ENCODE peak calls at places on chromosomes 2 and 18, in eight cellular contexts. I, W, D, Y, U, J, R and B are unnamed samples.

GRCh38 chr18:9365406-9365805 is 30.8 kb downstream of the TWSG1 start:
- DNase-seq in D (no peak), R (peak; percentile 36), W (no peak), J (no peak), I (no peak), Y (no peak), U (peak; percentile 36), B (peak; percentile 61)

GRCh38 chr2:177316756-177317155 is 52.2 kb upstream of the NFE2L2 start:
- DNase-seq in R (no peak), D (no peak), I (no peak), U (no peak), J (no peak), Y (no peak), W (no peak), B (no peak)

GRCh38 chr18:47996091-47996541 is 65.7 kb upstream of the SMAD2 start:
- DNase-seq in U (no peak), J (no peak), Y (no peak), W (no peak), D (no peak), I (no peak), R (no peak), B (no peak)

GRCh38 chr18:63897072-63897471 is 9.6 kb downstream of the SERPINB2 start:
- DNase-seq in U (no peak), D (no peak), I (no peak), J (no peak), W (no peak), R (no peak), Y (no peak), B (no peak)

GRCh38 chr2:105576440-105577241 is 168.1 kb upstream of the NCK2 start:
- DNase-seq in I (no peak), R (peak; percentile 48), W (peak; percentile 24), D (peak; percentile 69), Y (peak; percentile 58), U (peak; percentile 39), J (peak; percentile 39), B (peak; percentile 42)

GRCh38 chr2:6748399-6748798 is 117.3 kb downstream of the CMPK2 start:
- DNase-seq in D (no peak), J (no peak), R (no peak), Y (no peak), W (no peak), I (no peak), U (no peak), B (no peak)

GRCh38 chr2:109511168-109511567 is 102.6 kb downstream of the SEPTIN10 start:
- DNase-seq in J (no peak), D (no peak), Y (no peak), I (no peak), U (no peak), W (no peak), R (no peak), B (no peak)

GRCh38 chr2:223712642-223713041 is 110.5 kb upstream of the SCG2 start:
- DNase-seq in R (no peak), U (no peak), J (no peak), D (no peak), I (no peak), W (no peak), Y (no peak), B (no peak)

GRCh38 chr2:233331536-233331935 is 22.8 kb upstream of the DGKD start:
- DNase-seq in J (no peak), Y (no peak), W (no peak), U (no peak), R (no peak), D (no peak), I (peak; percentile 69), B (no peak)

GRCh38 chr18:45521151-45521550 is 94.1 kb upstream of the SLC14A2 start:
- DNase-seq in R (peak; percentile 86), Y (no peak), W (no peak), D (no peak), J (no peak), I (no peak), U (peak; percentile 94), B (peak; percentile 67)

GRCh38 chr2:226079677-226080076 is 680.2 kb downstream of the NYAP2 start:
- DNase-seq in I (no peak), Y (no peak), D (peak; percentile 32), J (no peak), U (peak; percentile 99), R (peak; percentile 96), W (peak; percentile 29), B (peak; percentile 98)

GRCh38 chr18:66825347-66825746 is 221.5 kb upstream of the CDH19 start:
- DNase-seq in I (no peak), R (no peak), Y (no peak), U (no peak), J (no peak), D (no peak), W (no peak), B (no peak)

GRCh38 chr2:235244497-235245215 is 249.2 kb upstream of the AGAP1 start:
- DNase-seq in Y (no peak), W (no peak), D (no peak), I (no peak), R (peak; percentile 45), U (peak; percentile 63), J (no peak), B (peak; percentile 15)

GRCh38 chr2:222978850-222979249 is 73.1 kb upstream of the KCNE4 start:
- DNase-seq in Y (no peak), I (no peak), J (no peak), U (no peak), D (no peak), W (no peak), R (no peak), B (no peak)

GRCh38 chr2:106584304-106584954 is 97.3 kb downstream of the CD8B2 start:
- DNase-seq in I (no peak), R (no peak), D (no peak), Y (no peak), J (peak; percentile 56), W (no peak), U (no peak), B (no peak)

GRCh38 chr2:190765386-190766173 is 115.0 kb upstream of the GLS start:
- DNase-seq in U (peak; percentile 96), Y (no peak), D (peak; percentile 65), W (peak; percentile 10), J (no peak), R (peak; percentile 63), I (no peak), B (peak; percentile 89)

GRCh38 chr2:56132138-56132537 is 51.7 kb upstream of the CCDC85A start:
- DNase-seq in R (peak; percentile 52), Y (no peak), U (peak; percentile 19), I (no peak), W (no peak), D (peak; percentile 42), J (no peak), B (peak; percentile 47)

GRCh38 chr2:231922311-231922710 is 3.9 kb downstream of the NPPC start:
- DNase-seq in U (no peak), D (no peak), J (no peak), R (no peak), I (peak; percentile 44), Y (no peak), W (no peak), B (no peak)

GRCh38 chr2:154013514-154013913 is 141.8 kb downstream of the GALNT13 start:
- DNase-seq in R (no peak), J (no peak), Y (no peak), U (no peak), I (no peak), D (no peak), W (no peak), B (no peak)

GRCh38 chr2:39875182-39875913 is 96.3 kb upstream of the THUMPD2 start:
- DNase-seq in I (no peak), U (peak; percentile 94), W (peak; percentile 79), D (peak; percentile 21), J (no peak), Y (peak; percentile 56), R (peak; percentile 94), B (peak; percentile 97)

GRCh38 chr18:62715829-62716678 is 713 bp downstream of the PHLPP1 start:
- DNase-seq in R (peak; percentile 68), Y (peak; percentile 76), I (peak; percentile 81), U (peak; percentile 42), J (peak; percentile 49), W (no peak), D (peak; percentile 49), B (peak; percentile 59)

DNA sequence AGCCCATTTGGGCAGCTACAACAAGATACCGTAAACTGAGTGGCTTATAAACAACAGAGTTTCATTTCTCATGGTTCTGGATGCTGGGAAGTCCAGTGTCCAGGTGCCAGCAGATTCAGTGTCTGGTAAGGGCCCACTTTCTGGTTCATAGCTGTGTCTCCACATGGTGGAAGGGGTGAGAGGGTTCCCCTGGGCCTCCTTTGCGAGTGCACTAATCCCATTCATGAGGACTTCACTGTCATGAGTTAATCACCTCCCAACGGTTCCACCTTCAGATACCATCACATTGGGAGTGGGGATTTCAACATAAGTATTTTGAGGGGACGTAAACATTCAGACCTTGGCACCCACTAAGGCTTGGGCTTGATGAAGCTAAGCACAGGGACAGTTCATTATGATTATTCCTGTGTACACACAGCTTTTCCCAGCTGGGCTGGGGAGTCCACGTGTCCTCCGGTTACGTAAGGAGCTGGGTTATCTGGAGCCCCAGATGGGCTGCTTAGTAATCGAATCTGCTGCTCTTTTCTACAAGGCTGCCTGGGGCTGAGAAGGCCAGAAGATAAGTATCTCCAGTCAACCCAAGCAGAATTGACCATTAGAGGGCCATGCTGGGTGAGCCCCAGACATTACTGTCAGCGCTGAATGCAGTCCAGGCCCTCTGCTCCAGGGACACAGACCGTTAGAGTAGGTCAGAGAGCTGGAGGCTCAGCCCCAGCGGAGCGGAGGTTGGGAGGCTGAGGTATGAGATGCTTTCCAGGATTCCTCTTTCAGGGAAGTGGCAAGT is 42.7 kb downstream of the EPAS1 start:
- DNase-seq in Y (peak; percentile 71), D (no peak), U (no peak), J (no peak), W (no peak), I (peak; percentile 75), R (no peak), B (peak; percentile 73)
- TF ChIP-seq CTCF in Y (no peak), D (no peak), U (no peak), J (no peak), W (no peak), I (no peak), R (no peak), B (no peak)

GRCh38 chr2:64770781-64771334 is 117.1 kb upstream of the SERTAD2 start:
- DNase-seq in U (peak; percentile 89), Y (peak; percentile 67), J (no peak), I (peak; percentile 51), R (peak; percentile 90), W (peak; percentile 72), D (peak; percentile 72), B (peak; percentile 97)
- TF ChIP-seq CTCF in U (no peak), Y (no peak), J (no peak), I (no peak), R (no peak), W (no peak), D (no peak), B (peak; percentile 18)

DNA sequence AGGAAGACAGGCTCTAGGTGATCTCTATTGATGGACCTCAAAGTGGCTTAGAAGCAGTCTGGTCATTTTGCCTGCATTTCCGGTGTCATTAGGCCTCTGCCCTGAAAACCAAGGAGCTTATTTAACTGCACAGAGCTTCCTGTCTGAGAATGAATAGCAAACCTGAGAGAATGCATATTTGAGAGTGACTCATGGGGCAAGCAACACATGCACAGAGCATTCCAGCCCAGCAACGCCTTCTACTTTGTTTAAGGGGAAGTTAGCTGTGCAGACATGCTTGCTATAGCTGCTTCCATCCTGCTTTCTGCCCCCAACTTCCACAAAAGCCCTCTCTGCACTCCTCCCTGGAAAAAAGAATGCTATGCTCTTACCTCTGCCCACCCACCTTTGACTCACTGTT is 232.8 kb downstream of the GRB14 start:
- DNase-seq in U (peak; percentile 92), I (no peak), R (peak; percentile 85), Y (no peak), D (peak; percentile 68), J (peak; percentile 28), W (peak; percentile 7), B (peak; percentile 63)
- TF ChIP-seq CTCF in U (no peak), I (no peak), R (no peak), Y (no peak), D (no peak), J (no peak), W (no peak), B (no peak)

GRCh38 chr2:50535971-50536759 is 495.8 kb downstream of the NRXN1 start:
- DNase-seq in W (no peak), U (peak; percentile 14), D (peak; percentile 16), R (peak; percentile 32), Y (no peak), J (no peak), I (no peak), B (peak; percentile 55)
- TF ChIP-seq CTCF in W (no peak), U (peak; percentile 78), D (peak; percentile 50), R (peak; percentile 71), Y (no peak), J (peak; percentile 73), I (peak; percentile 29), B (peak; percentile 73)